ENCODE peak calls at places on chromosomes 5 and 9, in seven cellular contexts. A, Z, C, O, H, P and S are unnamed samples.

GRCh38 chr5:74336286-74336685 is 304.2 kb downstream of the ENC1 start:
- DNase-seq in A (peak), Z (no peak), C (no peak), O (no peak), H (no peak), P (no peak), S (no peak)

GRCh38 chr5:169147542-169147941 is 153.4 kb downstream of the SLIT3 start:
- DNase-seq in A (no peak), Z (no peak), C (no peak), O (no peak), H (no peak), P (no peak), S (no peak)

GRCh38 chr5:40483316-40483715 is 196.4 kb upstream of the PTGER4 start:
- DNase-seq in A (no peak), Z (no peak), C (no peak), O (no peak), H (peak), P (no peak), S (no peak)

GRCh38 chr9:121744002-121744686 is 92.7 kb downstream of the DAB2IP start:
- DNase-seq in A (peak), Z (peak), C (peak), O (peak), H (peak), P (peak), S (no peak)

GRCh38 chr5:173283318-173284288 is 44.6 kb downstream of the STC2 start:
- DNase-seq in A (peak), Z (peak), C (peak), O (peak), H (peak), P (peak), S (no peak)

GRCh38 chr9:98091735-98092632 is 27.0 kb downstream of the TRIM14 start:
- DNase-seq in A (no peak), Z (no peak), C (no peak), O (no peak), H (peak), P (peak), S (no peak)

GRCh38 chr9:121568101-121568460 is 68.4 kb upstream of the GGTA1 start:
- DNase-seq in A (no peak), Z (peak), C (no peak), O (no peak), H (no peak), P (no peak), S (no peak)

GRCh38 chr5:122394313-122394712 is 82.3 kb downstream of the SNCAIP start:
- DNase-seq in A (no peak), Z (no peak), C (no peak), O (no peak), H (no peak), P (no peak), S (no peak)

GRCh38 chr5:173953528-173954090 is 35.4 kb upstream of the C5orf47 start:
- DNase-seq in A (no peak), Z (no peak), C (no peak), O (no peak), H (no peak), P (no peak), S (no peak)

GRCh38 chr5:4207456-4207855 is 611.8 kb downstream of the IRX1 start:
- DNase-seq in A (no peak), Z (no peak), C (no peak), O (no peak), H (no peak), P (no peak), S (no peak)

GRCh38 chr5:95446009-95446408 is 54.8 kb downstream of the FAM81B start:
- DNase-seq in A (no peak), Z (no peak), C (no peak), O (no peak), H (peak), P (no peak), S (no peak)

GRCh38 chr5:77937015-77937908 is 161.1 kb upstream of the TBCA start:
- DNase-seq in A (no peak), Z (no peak), C (no peak), O (no peak), H (no peak), P (no peak), S (peak)

GRCh38 chr9:14312721-14313377 is 1.1 kb downstream of the NFIB start:
- DNase-seq in A (no peak), Z (peak), C (peak), O (no peak), H (no peak), P (peak), S (no peak)

GRCh38 chr9:137390553-137391410 is 32.2 kb downstream of the EXD3 start:
- DNase-seq in A (no peak), Z (peak), C (no peak), O (no peak), H (no peak), P (no peak), S (no peak)

GRCh38 chr5:142316681-142317080 is 8.1 kb downstream of the SPRY4 start:
- DNase-seq in A (peak), Z (no peak), C (no peak), O (no peak), H (no peak), P (no peak), S (no peak)

GRCh38 chr9:3578786-3579185 is 53.0 kb upstream of the RFX3 start:
- DNase-seq in A (peak), Z (no peak), C (no peak), O (no peak), H (peak), P (no peak), S (no peak)

GRCh38 chr5:93018461-93018860 is 562.6 kb downstream of the NR2F1-AS1 start:
- DNase-seq in A (no peak), Z (no peak), C (no peak), O (no peak), H (peak), P (no peak), S (no peak)

GRCh38 chr9:134627417-134628353 is 13.9 kb upstream of the COL5A1 start:
- DNase-seq in A (no peak), Z (no peak), C (peak), O (no peak), H (no peak), P (no peak), S (no peak)

GRCh38 chr5:41794478-41794877 is 75.7 kb downstream of the OXCT1 start:
- DNase-seq in A (peak), Z (no peak), C (no peak), O (no peak), H (peak), P (peak), S (no peak)

GRCh38 chr9:15135167-15135792 is 171.7 kb downstream of the TTC39B start:
- DNase-seq in A (peak), Z (peak), C (peak), O (peak), H (peak), P (peak), S (peak)

GRCh38 chr9:129627556-129628492 is 1.9 kb downstream of the NTMT1 start:
- DNase-seq in A (peak), Z (no peak), C (no peak), O (no peak), H (no peak), P (no peak), S (no peak)

GRCh38 chr9:29150606-29151005 is 1577.3 kb upstream of the C9orf72 start:
- DNase-seq in A (no peak), Z (no peak), C (no peak), O (no peak), H (peak), P (no peak), S (no peak)

GRCh38 chr9:85157763-85158162 is 488.2 kb downstream of the NTRK2 start:
- DNase-seq in A (no peak), Z (no peak), C (no peak), O (no peak), H (no peak), P (no peak), S (no peak)

GRCh38 chr5:107597803-107598202 is 72.9 kb downstream of the EFNA5 start:
- DNase-seq in A (no peak), Z (no peak), C (no peak), O (no peak), H (no peak), P (no peak), S (no peak)

GRCh38 chr5:149153751-149154610 is 12.7 kb downstream of the ABLIM3 start:
- DNase-seq in A (no peak), Z (peak), C (no peak), O (no peak), H (peak), P (peak), S (no peak)

GRCh38 chr9:74499111-74499601 is 2.0 kb downstream of the RORB start:
- DNase-seq in A (no peak), Z (no peak), C (no peak), O (no peak), H (no peak), P (peak), S (no peak)

GRCh38 chr5:17910318-17910717 is 276.1 kb downstream of the TAF11L14 start:
- DNase-seq in A (peak), Z (no peak), C (no peak), O (no peak), H (peak), P (no peak), S (no peak)

GRCh38 chr5:151125421-151125820 is 32.2 kb downstream of the ANXA6 start:
- DNase-seq in A (no peak), Z (no peak), C (no peak), O (peak), H (no peak), P (no peak), S (no peak)

GRCh38 chr9:91758491-91758981 is 191.5 kb downstream of the ROR2 start:
- DNase-seq in A (peak), Z (no peak), C (peak), O (peak), H (peak), P (peak), S (peak)

GRCh38 chr5:99061299-99061698 is 132.5 kb upstream of the CHD1 start:
- DNase-seq in A (no peak), Z (no peak), C (no peak), O (no peak), H (no peak), P (no peak), S (no peak)

GRCh38 chr9:92790542-92791527 is 26.2 kb upstream of the BICD2 start:
- DNase-seq in A (peak), Z (peak), C (peak), O (peak), H (peak), P (peak), S (peak)

GRCh38 chr9:131290039-131290766 is 680 bp downstream of the PLPP7 start:
- DNase-seq in A (no peak), Z (no peak), C (no peak), O (no peak), H (no peak), P (no peak), S (no peak)

GRCh38 chr9:105329729-105330082 is 85.3 kb downstream of the SLC44A1 start:
- DNase-seq in A (no peak), Z (no peak), C (no peak), O (no peak), H (peak), P (no peak), S (no peak)

GRCh38 chr9:105330755-105331154 is 86.3 kb downstream of the SLC44A1 start:
- DNase-seq in A (no peak), Z (no peak), C (no peak), O (peak), H (no peak), P (no peak), S (no peak)

GRCh38 chr9:105328296-105328695 is 83.8 kb downstream of the SLC44A1 start:
- DNase-seq in A (no peak), Z (no peak), C (no peak), O (no peak), H (no peak), P (no peak), S (no peak)

GRCh38 chr9:105330201-105330600 is 85.8 kb downstream of the SLC44A1 start:
- DNase-seq in A (no peak), Z (no peak), C (no peak), O (no peak), H (no peak), P (no peak), S (no peak)

DNA sequence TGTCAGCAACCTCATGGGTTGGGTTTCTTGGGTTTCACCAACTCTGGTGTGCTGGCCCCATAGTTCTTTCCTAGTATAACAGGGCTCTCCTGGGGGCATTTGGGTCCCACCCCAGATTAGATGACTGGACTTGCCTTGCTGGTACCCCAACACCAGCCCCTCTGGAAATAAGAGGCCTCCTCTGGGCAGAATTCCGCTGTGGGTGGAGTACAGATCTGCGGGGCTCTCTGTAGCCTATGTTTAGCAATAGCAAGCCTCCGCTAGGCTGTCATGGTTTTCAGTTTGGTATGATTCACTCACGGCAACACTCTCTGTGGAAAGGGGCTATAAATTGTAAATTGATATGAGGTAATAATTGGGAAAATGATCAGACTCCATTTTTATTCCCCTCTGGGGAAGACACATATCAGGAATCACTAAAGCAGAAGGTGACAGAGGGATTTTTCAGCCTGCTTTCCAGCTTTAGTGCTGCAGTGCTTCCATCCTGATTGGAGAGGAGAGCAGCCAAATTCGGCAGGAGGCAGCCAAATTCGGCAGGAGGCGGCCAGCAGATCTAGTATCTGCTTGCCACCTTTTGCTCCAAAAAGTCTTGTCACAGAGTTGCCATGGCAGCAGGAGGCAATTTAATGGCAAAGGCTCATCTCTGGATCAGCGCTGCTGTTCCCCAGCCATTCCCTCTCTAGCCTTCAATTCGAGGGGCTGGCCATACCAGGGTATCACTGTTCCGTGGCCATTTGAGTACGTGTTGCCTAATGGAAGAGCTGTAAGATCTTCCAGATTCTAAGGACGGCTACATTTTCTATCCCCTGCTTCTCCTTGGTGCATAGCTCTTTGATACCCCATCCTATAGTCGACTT is 84.6 kb downstream of the SLC44A1 start:
- DNase-seq in A (no peak), Z (no peak), C (no peak), O (no peak), H (no peak), P (no peak), S (no peak)
- H3K4me3 ChIP-seq in A (no peak), Z (no peak), C (no peak), O (no peak), H (no peak), P (no peak), S (no peak)

DNA sequence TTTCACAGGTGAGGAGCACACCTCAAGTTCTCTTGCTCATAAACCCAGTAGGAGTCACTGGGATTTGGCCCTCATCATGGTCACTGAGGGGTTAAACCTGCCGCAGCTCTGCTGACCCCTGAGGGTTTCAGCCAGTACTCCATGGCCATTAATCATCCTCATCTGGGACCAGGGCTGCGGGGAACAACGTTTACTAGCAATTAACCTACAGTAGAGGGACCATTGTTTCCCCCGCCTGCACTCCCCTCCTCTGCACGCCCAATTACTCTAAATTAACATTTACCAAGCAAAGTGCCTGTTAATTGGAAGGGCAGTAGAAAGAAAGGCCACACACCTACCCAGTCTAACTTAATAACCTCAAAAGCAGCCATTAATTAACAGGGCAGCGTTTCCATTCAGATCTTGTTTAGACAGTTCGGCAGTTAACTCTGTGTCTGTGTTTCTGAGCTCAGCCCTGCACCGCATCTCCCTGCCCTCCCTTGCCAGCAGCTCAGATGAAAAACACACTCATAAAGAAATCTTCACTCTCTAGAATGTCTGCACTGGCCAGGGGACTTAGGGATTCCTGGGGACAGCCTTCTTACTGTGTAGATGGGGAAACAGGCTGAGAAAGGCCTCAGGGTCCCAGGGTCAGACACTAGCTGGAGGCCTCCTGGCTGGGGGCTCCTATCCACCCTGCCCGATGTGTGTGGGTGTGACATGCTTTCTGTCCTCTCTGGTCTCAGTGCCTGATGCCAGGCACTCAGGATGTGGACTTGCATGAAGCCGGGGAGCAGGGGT is 51.6 kb downstream of the ALG2 start:
- DNase-seq in A (no peak), Z (no peak), C (no peak), O (no peak), H (no peak), P (no peak), S (no peak)
- TF ChIP-seq CTCF in A (no peak), Z (no peak), C (no peak), O (no peak), H (no peak), P (no peak), S (no peak)

DNA sequence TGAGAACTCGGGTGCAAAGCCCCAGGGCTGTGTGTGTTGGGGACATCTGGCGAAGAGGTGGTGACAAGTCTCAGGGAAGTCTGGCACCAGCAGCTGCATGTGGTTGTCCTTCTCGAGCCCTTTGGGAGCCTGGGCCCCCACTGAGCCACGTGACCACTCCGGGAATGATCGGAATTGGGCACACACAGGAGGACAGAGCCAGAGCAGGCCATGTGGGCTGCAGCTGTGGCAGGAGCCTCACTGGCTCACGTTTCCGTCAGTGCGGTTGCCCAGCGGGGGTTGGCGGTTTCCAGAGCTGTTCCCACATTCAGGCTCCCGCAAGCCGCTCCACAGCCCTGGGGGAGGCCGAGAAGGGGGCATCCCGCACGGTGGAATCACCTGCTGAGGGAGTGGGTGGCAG is 6.8 kb upstream of the CEL start:
- DNase-seq in A (no peak), Z (peak), C (no peak), O (no peak), H (no peak), P (no peak), S (no peak)
- H3K4me3 ChIP-seq in A (no peak), Z (no peak), C (no peak), O (no peak), H (no peak), P (no peak), S (no peak)

GRCh38 chr5:154194348-154195329 is 4.1 kb downstream of the GALNT10 start:
- DNase-seq in A (no peak), Z (no peak), C (no peak), O (no peak), H (peak), P (no peak), S (no peak)

GRCh38 chr5:154197801-154198461 is 7.4 kb downstream of the GALNT10 start:
- DNase-seq in A (no peak), Z (no peak), C (no peak), O (no peak), H (peak), P (no peak), S (no peak)

GRCh38 chr5:154198611-154199230 is 8.2 kb downstream of the GALNT10 start:
- DNase-seq in A (no peak), Z (no peak), C (no peak), O (no peak), H (peak), P (no peak), S (no peak)

GRCh38 chr5:154199263-154199662 is 8.7 kb downstream of the GALNT10 start:
- DNase-seq in A (no peak), Z (no peak), C (no peak), O (no peak), H (no peak), P (no peak), S (no peak)

GRCh38 chr5:154196955-154197652 is 6.6 kb downstream of the GALNT10 start:
- DNase-seq in A (peak), Z (no peak), C (no peak), O (peak), H (peak), P (peak), S (no peak)
- TF ChIP-seq CTCF in A (peak), Z (peak), C (no peak), O (peak), H (peak), P (peak), S (peak)

DNA sequence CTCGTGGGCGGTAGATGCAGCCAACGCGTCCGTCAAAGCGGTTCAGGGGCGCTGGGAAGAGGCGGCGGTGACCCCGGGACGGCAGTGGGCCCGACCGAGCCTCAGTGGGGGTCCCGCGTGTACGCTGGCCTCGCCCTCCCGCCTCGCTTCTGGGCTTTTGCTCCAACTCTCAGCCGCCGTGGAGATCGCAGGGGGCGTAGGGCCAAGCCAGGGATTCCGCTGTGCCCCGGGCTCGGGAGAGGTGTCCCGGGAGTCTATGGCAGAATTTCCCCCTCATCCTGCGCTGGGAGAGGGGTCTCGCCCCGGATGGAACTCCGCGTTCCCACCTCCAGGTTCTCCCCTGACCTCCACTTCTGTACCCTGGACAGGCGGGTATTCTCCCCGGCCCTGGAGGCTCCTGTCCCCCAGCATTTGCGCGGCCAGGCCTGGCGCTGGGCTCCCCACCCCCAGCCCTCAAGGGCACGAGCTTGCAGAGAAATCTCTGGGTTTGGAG is 131.9 kb downstream of the MRPL36 start:
- DNase-seq in A (no peak), Z (no peak), C (no peak), O (no peak), H (no peak), P (no peak), S (no peak)
- H3K4me3 ChIP-seq in A (peak), Z (no peak), C (peak), O (no peak), H (no peak), P (no peak), S (no peak)

DNA sequence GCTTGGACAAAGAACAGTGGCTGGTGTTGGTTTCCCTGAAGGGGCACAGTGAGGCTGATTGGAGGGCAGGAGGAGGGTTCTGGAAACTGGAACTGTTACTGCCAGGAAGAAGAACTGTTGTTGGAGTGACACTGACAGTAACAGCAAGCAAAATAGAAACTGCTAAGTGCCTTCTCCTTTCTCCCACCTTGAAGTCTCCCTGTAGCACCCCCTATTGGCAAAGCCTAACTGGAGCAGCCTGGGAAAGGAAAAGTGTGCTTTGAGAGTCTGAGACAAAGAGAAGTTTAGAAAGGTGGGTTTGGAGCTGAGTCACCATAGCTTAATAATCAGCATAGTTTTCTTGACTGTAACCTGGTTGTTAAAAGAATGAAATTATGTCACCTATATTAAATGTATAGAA is 2.5 kb upstream of the TMEM174 start:
- DNase-seq in A (peak), Z (peak), C (no peak), O (peak), H (peak), P (no peak), S (peak)
- TF ChIP-seq CTCF in A (peak), Z (no peak), C (no peak), O (peak), H (peak), P (peak), S (peak)

GRCh38 chr5:139297439-139298133 is 4.0 kb downstream of the MATR3 start:
- DNase-seq in A (no peak), Z (no peak), C (no peak), O (no peak), H (no peak), P (no peak), S (no peak)
- H3K4me3 ChIP-seq in A (no peak), Z (no peak), C (no peak), O (peak), H (no peak), P (no peak), S (no peak)